ENCODE peak calls at places on chromosomes 13 and 19, in nine cellular contexts. N is tibial nerve, A is AG04449, R is ovary, J is kidney, L is neural progenitor cell, K is lung, V is upper lobe of left lung, X is Peyer's patch. U is an unnamed sample.

GRCh38 chr13:27419333-27419732 is 5.1 kb upstream of the GTF3A start:
- DNase-seq in L (no peak), V (no peak), X (no peak), J (no peak), N (no peak), R (no peak), A (no peak), K (no peak), U (no peak)

GRCh38 chr13:101576452-101576851 is 124.0 kb downstream of the ITGBL1 start:
- DNase-seq in J (no peak), A (no peak), K (no peak), L (no peak), R (no peak), V (no peak), X (no peak), N (no peak), U (no peak)

GRCh38 chr19:16389848-16390247 is 65.2 kb downstream of the KLF2 start:
- DNase-seq in A (no peak), J (no peak), V (no peak), L (no peak), K (no peak), X (no peak), N (no peak), R (no peak), U (no peak)

GRCh38 chr13:110666255-110666533 is 39.7 kb downstream of the CARS2 start:
- DNase-seq in J (no peak), V (no peak), A (no peak), X (no peak), R (no peak), N (no peak), K (no peak), L (no peak), U (no peak)

GRCh38 chr19:29487432-29487831 is 38.4 kb upstream of the VSTM2B start:
- DNase-seq in R (no peak), A (no peak), X (no peak), K (peak; percentile 11), J (no peak), L (no peak), N (no peak), V (no peak), U (no peak)

GRCh38 chr13:108987488-108987887 is 358.1 kb downstream of the MYO16 start:
- DNase-seq in L (no peak), K (no peak), X (no peak), R (no peak), A (peak; percentile 14), V (no peak), N (no peak), J (no peak), U (no peak)

GRCh38 chr13:45396548-45397095 is 21.6 kb downstream of the SLC25A30 start:
- DNase-seq in A (no peak), N (no peak), K (no peak), L (no peak), R (no peak), X (no peak), J (no peak), V (no peak), U (no peak)

GRCh38 chr13:32496574-32497160 is 41.9 kb downstream of the N4BP2L2 start:
- DNase-seq in A (no peak), L (no peak), K (no peak), V (no peak), N (no peak), J (no peak), X (no peak), R (no peak), U (no peak)

GRCh38 chr13:79799049-79799448 is 318.1 kb downstream of the NDFIP2 start:
- DNase-seq in J (no peak), X (no peak), K (no peak), L (no peak), V (no peak), R (no peak), N (no peak), A (no peak), U (peak; percentile 44)

GRCh38 chr19:13181747-13182388 is 31.7 kb downstream of the IER2 start:
- DNase-seq in L (no peak), J (peak; percentile 89), N (no peak), X (no peak), V (no peak), A (no peak), K (no peak), R (peak; percentile 68), U (peak; percentile 37)

GRCh38 chr19:12880551-12881171 is 588 bp downstream of the DNASE2 start:
- DNase-seq in R (peak; percentile 61), J (peak; percentile 81), N (no peak), A (no peak), L (peak; percentile 69), X (no peak), V (peak; percentile 84), K (no peak), U (peak; percentile 43)

GRCh38 chr19:3945838-3946237 is 13.0 kb downstream of the NMRK2 start:
- DNase-seq in A (no peak), K (no peak), X (no peak), J (no peak), N (no peak), V (no peak), L (no peak), R (no peak), U (no peak)

GRCh38 chr19:4524808-4525562 is 6.7 kb upstream of the PLIN4 start:
- DNase-seq in V (peak; percentile 85), L (peak; percentile 61), J (no peak), A (no peak), X (peak; percentile 72), N (peak; percentile 28), R (peak; percentile 75), K (peak; percentile 44), U (peak; percentile 80)

GRCh38 chr19:38277969-38278680 is 13.8 kb downstream of the SPINT2 start:
- DNase-seq in A (no peak), R (peak; percentile 75), J (peak; percentile 93), X (no peak), K (peak; percentile 61), V (no peak), L (no peak), N (no peak), U (no peak)

DNA sequence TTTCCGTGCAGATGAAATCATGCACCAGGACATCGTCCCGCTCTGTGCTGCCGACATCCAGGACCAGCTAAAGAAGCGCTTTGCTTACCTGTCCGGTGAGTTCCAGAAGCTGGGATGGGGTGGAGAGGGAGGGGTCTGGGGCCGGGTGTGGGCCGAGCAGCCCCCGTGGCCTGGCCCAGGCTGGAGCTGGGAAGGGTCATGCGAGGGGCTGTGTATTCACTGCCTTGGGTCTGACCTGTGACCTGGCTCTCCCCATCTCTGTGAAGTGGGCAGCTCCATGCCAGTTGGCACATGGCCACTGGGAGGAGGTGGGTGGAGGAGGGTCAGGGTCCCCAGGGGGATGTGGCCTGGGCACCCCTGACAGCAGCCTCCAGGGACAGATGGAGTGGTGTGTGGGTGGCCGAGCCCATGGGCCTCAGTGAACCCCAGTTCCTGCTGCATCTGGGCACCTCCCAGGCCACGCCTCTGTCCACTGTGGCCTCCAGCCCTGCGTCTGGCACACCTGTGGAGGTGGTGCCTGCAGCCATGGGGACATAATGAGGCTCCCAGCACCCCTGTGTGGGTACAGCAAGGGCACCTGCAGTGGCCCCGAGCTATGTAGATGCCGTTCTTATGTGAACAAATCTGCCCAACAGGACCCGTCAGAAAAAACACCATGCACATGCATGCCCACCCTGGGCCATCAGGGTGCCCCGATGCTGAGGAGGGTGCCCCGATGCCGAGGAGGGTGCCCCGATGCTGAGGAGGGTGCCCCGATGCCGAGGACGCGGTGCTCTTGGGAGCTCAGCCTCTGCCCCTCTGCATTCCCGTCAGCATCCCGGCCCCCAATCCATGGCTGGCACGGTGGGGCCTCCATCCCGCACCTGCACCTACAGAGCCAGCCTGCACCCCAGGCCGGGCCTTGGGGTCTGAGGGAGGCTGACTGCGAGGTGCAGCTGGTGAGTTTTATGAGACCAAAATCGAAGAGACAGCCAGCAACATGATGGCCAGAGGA is 46.0 kb downstream of the MCF2L start:
- DNase-seq in L (no peak), X (no peak), N (no peak), R (no peak), A (no peak), K (no peak), J (peak; percentile 64), V (peak; percentile 75), U (no peak)
- H3K4me3 ChIP-seq in L (no peak overlapping the region), X (no peak overlapping the region), N (no peak overlapping the region), R (no peak overlapping the region), A (no peak overlapping the region), K (no peak overlapping the region), J (no peak overlapping the region), V (no peak overlapping the region), U (no peak overlapping the region)

GRCh38 chr19:18000981-18001836 is 6.8 kb upstream of the ARRDC2 start:
- DNase-seq in R (peak; percentile 78), N (peak; percentile 85), A (no peak), K (peak; percentile 88), L (peak; percentile 69), V (peak; percentile 97), X (peak; percentile 93), J (peak; percentile 98), U (peak; percentile 68)
- TF ChIP-seq CTCF in R (no peak), N (peak; percentile 31), A (no peak), K (no peak), L (no peak), V (no peak), X (no peak), J (no peak), U (no peak)

GRCh38 chr19:45321848-45322247 is 827 bp downstream of the CKM start:
- DNase-seq in V (peak; percentile 48), X (no peak), N (no peak), R (no peak), L (no peak), A (no peak), J (no peak), K (no peak), U (no peak)
- H3K4me3 ChIP-seq in V (no peak overlapping the region), X (no peak overlapping the region), N (no peak overlapping the region), R (no peak overlapping the region), L (no peak overlapping the region), A (no peak overlapping the region), J (no peak overlapping the region), K (no peak overlapping the region), U (no peak overlapping the region)

GRCh38 chr19:33133438-33134031 is 1.6 kb downstream of the WDR88 start:
- DNase-seq in L (peak; percentile 40), N (no peak), A (no peak), X (no peak), R (no peak), K (no peak), J (no peak), V (no peak), U (peak; percentile 74)

GRCh38 chr19:33134571-33135041 is 2.7 kb downstream of the WDR88 start:
- DNase-seq in L (peak; percentile 50), K (no peak), N (no peak), A (no peak), J (peak; percentile 78), R (no peak), V (peak; percentile 83), X (no peak), U (no peak)

GRCh38 chr19:33130433-33130832 is 1.5 kb upstream of the WDR88 start:
- DNase-seq in K (no peak), X (no peak), R (no peak), A (no peak), N (no peak), V (peak; percentile 25), J (no peak), L (no peak), U (no peak)

GRCh38 chr19:33132021-33132420 is at the start of gene WDR88:
- DNase-seq in N (no peak), J (no peak), X (no peak), K (no peak), A (no peak), V (peak; percentile 85), R (no peak), L (no peak), U (no peak)

DNA sequence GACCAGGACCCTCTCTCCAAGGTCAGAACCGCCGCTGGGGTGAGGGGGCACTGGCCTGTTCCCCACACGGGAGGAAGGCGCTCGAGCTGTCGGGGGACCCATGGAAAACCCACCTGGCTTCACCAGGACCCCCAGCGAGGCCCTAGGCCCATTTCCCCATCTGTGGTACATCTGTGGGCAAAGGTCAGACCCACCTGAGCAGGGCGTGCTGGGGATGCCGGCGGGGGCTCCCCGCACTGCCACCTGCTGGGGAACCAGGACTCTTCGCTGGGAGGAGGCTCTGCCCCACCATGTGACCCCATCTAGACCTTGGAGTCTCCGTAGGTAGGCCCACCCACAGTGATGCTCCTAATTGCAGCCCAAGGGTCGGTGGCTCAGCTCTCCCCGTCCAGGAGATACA is 511 bp downstream of the WDR88 start:
- DNase-seq in R (no peak), J (no peak), V (no peak), N (no peak), A (no peak), L (peak; percentile 18), K (no peak), X (no peak), U (no peak)
- TF ChIP-seq CTCF in R (no peak), J (no peak), V (no peak), N (no peak), A (peak; percentile 22), L (peak; percentile 21), K (no peak), X (no peak), U (peak; percentile 28)